ENCODE peak calls at places on chromosomes 6 and 20, in nine cellular contexts. E, G, X, Y, S, C, F, V and M are unnamed samples.

GRCh38 chr6:52454556-52454955 is 34.4 kb downstream of the EFHC1 start:
- DNase-seq in S (no peak), V (no peak), X (peak), F (no peak), G (no peak), C (peak), Y (no peak), E (no peak), M (peak)

GRCh38 chr6:102742033-102742432 is 1348.5 kb downstream of the GRIK2 start:
- DNase-seq in C (no peak), X (no peak), V (no peak), Y (no peak), G (no peak), S (no peak), F (no peak), E (no peak), M (no peak)

GRCh38 chr6:160101262-160102205 is 20.1 kb upstream of the SLC22A1 start:
- DNase-seq in V (no peak), E (no peak), S (no peak), G (no peak), Y (no peak), X (no peak), F (no peak), C (peak), M (no peak)

GRCh38 chr6:33978593-33979150 is 167.2 kb downstream of the GRM4 start:
- DNase-seq in F (no peak), Y (no peak), V (no peak), G (no peak), X (no peak), S (no peak), E (no peak), C (no peak), M (no peak)

GRCh38 chr20:24489631-24490260 is 20.3 kb downstream of the SYNDIG1 start:
- DNase-seq in E (no peak), Y (no peak), G (no peak), C (no peak), S (no peak), X (no peak), V (no peak), F (no peak), M (no peak)

GRCh38 chr6:136201735-136202134 is 48.4 kb downstream of the MTFR2 start:
- DNase-seq in C (peak), G (no peak), Y (no peak), X (no peak), E (no peak), V (no peak), F (no peak), S (no peak), M (no peak)

GRCh38 chr6:1001655-1002349 is 308.9 kb upstream of the EXOC2 start:
- DNase-seq in Y (no peak), S (no peak), V (no peak), F (no peak), C (no peak), E (no peak), G (no peak), X (no peak), M (no peak)

GRCh38 chr6:130307752-130308361 is 58.0 kb upstream of the TMEM200A start:
- DNase-seq in G (no peak), Y (no peak), S (no peak), F (no peak), C (peak), X (no peak), V (no peak), E (no peak), M (peak)

GRCh38 chr6:104686550-104687155 is 173.1 kb downstream of the HACE1 start:
- DNase-seq in F (no peak), E (no peak), Y (no peak), X (no peak), G (no peak), C (no peak), V (no peak), S (peak), M (no peak)

GRCh38 chr6:169176361-169176991 is 77.2 kb downstream of the THBS2 start:
- DNase-seq in E (peak), G (no peak), C (no peak), S (no peak), X (no peak), Y (no peak), F (no peak), V (no peak), M (no peak)

GRCh38 chr20:2417142-2417541 is 36.4 kb downstream of the TGM6 start:
- DNase-seq in S (no peak), E (peak), C (no peak), Y (no peak), F (no peak), V (no peak), X (no peak), G (no peak), M (no peak)

GRCh38 chr20:38021373-38021772 is 11.9 kb downstream of the TTI1 start:
- DNase-seq in C (no peak), F (no peak), V (no peak), S (no peak), Y (no peak), G (no peak), E (no peak), X (no peak), M (no peak)